ENCODE peak calls at places on chromosome 2, in five cellular contexts. M, R, I, G and C are unnamed samples.
A peak's percentile ranks its signal among the peaks of the same experiment; 100 is the strongest.

GRCh38 chr2:2039826-2040225 is 291.2 kb downstream of the MYT1L start:
- DNase-seq in M (no peak), R (no peak), I (no peak), G (no peak), C (no peak)

GRCh38 chr2:189300917-189301316 is 121.4 kb upstream of the COL5A2 start:
- DNase-seq in M (no peak), R (no peak), I (no peak), G (no peak), C (no peak)

GRCh38 chr2:241984271-241984655 is 114.7 kb downstream of the RTP5 start:
- DNase-seq in M (no peak), R (no peak), I (no peak), G (no peak), C (no peak)

GRCh38 chr2:183070942-183071844 is 7.4 kb upstream of the DUSP19 start:
- DNase-seq in M (no peak), R (no peak), I (peak; percentile 70), G (peak; percentile 16), C (peak; percentile 54)

GRCh38 chr2:107986278-107987217 is at the start of gene SLC5A7:
- DNase-seq in M (no peak), R (no peak), I (no peak), G (no peak), C (no peak)

GRCh38 chr2:140085674-140086073 is 1305.5 kb upstream of the NXPH2 start:
- DNase-seq in M (no peak), R (no peak), I (no peak), G (no peak), C (no peak)

GRCh38 chr2:71746946-71747501 is 293.7 kb downstream of the DYSF start:
- DNase-seq in M (no peak), R (no peak), I (peak; percentile 41), G (peak; percentile 47), C (no peak)

GRCh38 chr2:16890081-16890480 is 224.4 kb upstream of the CYRIA start:
- DNase-seq in M (no peak), R (no peak), I (no peak), G (no peak), C (no peak)